ENCODE peak calls at places on chromosomes 6 and 20, in four cellular contexts. One of them, this sample, is unnamed.
A peak's percentile ranks its signal among the peaks of the same experiment; 100 is the strongest.

GRCh38 chr20:44615169-44615791 is 32.9 kb downstream of the PKIG start:
- DNase-seq in hypothalamus: peak; percentile 32
- DNase-seq in amniotic stem cell: no peak
- DNase-seq in neural progenitor cell: no peak
- DNase-seq in this sample: no peak

GRCh38 chr6:41638002-41638800 is at the start of gene MDFI:
- DNase-seq in hypothalamus: no peak
- DNase-seq in amniotic stem cell: no peak
- DNase-seq in neural progenitor cell: peak; percentile 81
- DNase-seq in this sample: peak; percentile 89

GRCh38 chr6:34630040-34630439 is 66.5 kb downstream of the ILRUN start:
- DNase-seq in hypothalamus: no peak
- DNase-seq in amniotic stem cell: peak; percentile 65
- DNase-seq in neural progenitor cell: no peak
- DNase-seq in this sample: no peak

GRCh38 chr6:154249499-154250298 is 106.9 kb downstream of the IPCEF1 start:
- DNase-seq in hypothalamus: no peak
- DNase-seq in amniotic stem cell: no peak
- DNase-seq in neural progenitor cell: no peak
- DNase-seq in this sample: no peak

GRCh38 chr6:20034408-20034769 is 177.9 kb downstream of the MBOAT1 start:
- DNase-seq in hypothalamus: no peak
- DNase-seq in amniotic stem cell: no peak
- DNase-seq in neural progenitor cell: no peak
- DNase-seq in this sample: no peak

GRCh38 chr6:114063956-114064355 is 93.0 kb upstream of the HDAC2 start:
- DNase-seq in hypothalamus: no peak
- DNase-seq in amniotic stem cell: no peak
- DNase-seq in neural progenitor cell: no peak
- DNase-seq in this sample: no peak

GRCh38 chr20:24535956-24536730 is 66.7 kb downstream of the SYNDIG1 start:
- DNase-seq in hypothalamus: peak; percentile 8
- DNase-seq in amniotic stem cell: no peak
- DNase-seq in neural progenitor cell: no peak
- DNase-seq in this sample: no peak

GRCh38 chr6:19551611-19552010 is 285.6 kb upstream of the ID4 start:
- DNase-seq in hypothalamus: no peak
- DNase-seq in amniotic stem cell: no peak
- DNase-seq in neural progenitor cell: no peak
- DNase-seq in this sample: no peak

GRCh38 chr6:12593720-12594540 is 122.6 kb upstream of the PHACTR1 start:
- DNase-seq in hypothalamus: no peak
- DNase-seq in amniotic stem cell: no peak
- DNase-seq in neural progenitor cell: no peak
- DNase-seq in this sample: no peak

GRCh38 chr6:7701212-7701834 is 24.6 kb upstream of the BMP6 start:
- DNase-seq in hypothalamus: no peak
- DNase-seq in amniotic stem cell: no peak
- DNase-seq in neural progenitor cell: no peak
- DNase-seq in this sample: no peak

GRCh38 chr6:142568857-142569597 is 267.2 kb downstream of the ADGRG6 start:
- DNase-seq in hypothalamus: no peak
- DNase-seq in amniotic stem cell: peak; percentile 44
- DNase-seq in neural progenitor cell: no peak
- DNase-seq in this sample: no peak

GRCh38 chr6:37636801-37637561 is 60.7 kb downstream of the MDGA1 start:
- DNase-seq in hypothalamus: no peak
- DNase-seq in amniotic stem cell: no peak
- DNase-seq in neural progenitor cell: no peak
- DNase-seq in this sample: no peak

GRCh38 chr6:13614126-13614925 is 809 bp upstream of the NOL7 start:
- DNase-seq in hypothalamus: peak; percentile 55
- DNase-seq in amniotic stem cell: no peak
- DNase-seq in neural progenitor cell: peak; percentile 73
- DNase-seq in this sample: peak; percentile 79

GRCh38 chr20:14384411-14384810 is 47.0 kb upstream of the FLRT3 start:
- DNase-seq in hypothalamus: no peak
- DNase-seq in amniotic stem cell: no peak
- DNase-seq in neural progenitor cell: no peak
- DNase-seq in this sample: no peak

GRCh38 chr6:10690651-10691445 is 3.6 kb downstream of the C6orf52 start:
- DNase-seq in hypothalamus: no peak
- DNase-seq in amniotic stem cell: no peak
- DNase-seq in neural progenitor cell: peak; percentile 60
- DNase-seq in this sample: peak; percentile 60

GRCh38 chr6:2381872-2382661 is 136.7 kb upstream of the GMDS start:
- DNase-seq in hypothalamus: peak; percentile 1
- DNase-seq in amniotic stem cell: no peak
- DNase-seq in neural progenitor cell: no peak
- DNase-seq in this sample: no peak

GRCh38 chr20:14830899-14831298 is 493.5 kb upstream of the FLRT3 start:
- DNase-seq in hypothalamus: no peak
- DNase-seq in amniotic stem cell: no peak
- DNase-seq in neural progenitor cell: no peak
- DNase-seq in this sample: no peak

GRCh38 chr20:50724112-50724724 is 7.2 kb upstream of the PARD6B start:
- DNase-seq in hypothalamus: no peak
- DNase-seq in amniotic stem cell: no peak
- DNase-seq in neural progenitor cell: no peak
- DNase-seq in this sample: no peak

GRCh38 chr20:14232650-14233049 is 104.8 kb downstream of the FLRT3 start:
- DNase-seq in hypothalamus: no peak
- DNase-seq in amniotic stem cell: no peak
- DNase-seq in neural progenitor cell: no peak
- DNase-seq in this sample: no peak

GRCh38 chr6:128464790-128465189 is 55.6 kb downstream of the PTPRK start:
- DNase-seq in hypothalamus: no peak
- DNase-seq in amniotic stem cell: no peak
- DNase-seq in neural progenitor cell: no peak
- DNase-seq in this sample: no peak

GRCh38 chr6:35385457-35386202 is 43.3 kb downstream of the PPARD start:
- DNase-seq in hypothalamus: no peak
- DNase-seq in amniotic stem cell: no peak
- DNase-seq in neural progenitor cell: no peak
- DNase-seq in this sample: peak; percentile 33

GRCh38 chr6:12941422-12941821 is 224.9 kb downstream of the PHACTR1 start:
- DNase-seq in hypothalamus: no peak
- DNase-seq in amniotic stem cell: no peak
- DNase-seq in neural progenitor cell: no peak
- DNase-seq in this sample: no peak

GRCh38 chr20:58986286-58986967 is 5.4 kb downstream of the NELFCD start:
- DNase-seq in hypothalamus: no peak
- DNase-seq in amniotic stem cell: no peak
- DNase-seq in neural progenitor cell: no peak
- DNase-seq in this sample: no peak

GRCh38 chr6:79420054-79420453 is 117.2 kb downstream of the LCA5 start:
- DNase-seq in hypothalamus: no peak
- DNase-seq in amniotic stem cell: no peak
- DNase-seq in neural progenitor cell: no peak
- DNase-seq in this sample: no peak

GRCh38 chr20:25195962-25196700 is 619 bp downstream of the ENTPD6 start:
- DNase-seq in hypothalamus: peak; percentile 55
- DNase-seq in amniotic stem cell: no peak
- DNase-seq in neural progenitor cell: peak; percentile 66
- DNase-seq in this sample: peak; percentile 46

GRCh38 chr6:150250826-150251225 is 108.0 kb downstream of the PPP1R14C start:
- DNase-seq in hypothalamus: no peak
- DNase-seq in amniotic stem cell: peak; percentile 72
- DNase-seq in neural progenitor cell: no peak
- DNase-seq in this sample: no peak

GRCh38 chr20:17225891-17226409 is 890 bp upstream of the PCSK2 start:
- DNase-seq in hypothalamus: peak; percentile 25
- DNase-seq in amniotic stem cell: no peak
- DNase-seq in neural progenitor cell: peak; percentile 66
- DNase-seq in this sample: peak; percentile 59

GRCh38 chr6:118761643-118762042 is 110.3 kb upstream of the CEP85L start:
- DNase-seq in hypothalamus: no peak
- DNase-seq in amniotic stem cell: no peak
- DNase-seq in neural progenitor cell: no peak
- DNase-seq in this sample: no peak

GRCh38 chr6:158028421-158028820 is 46.8 kb downstream of the SYNJ2 start:
- DNase-seq in hypothalamus: no peak
- DNase-seq in amniotic stem cell: no peak
- DNase-seq in neural progenitor cell: no peak
- DNase-seq in this sample: no peak

GRCh38 chr6:105587349-105588115 is 184.7 kb upstream of the PREP start:
- DNase-seq in hypothalamus: no peak
- DNase-seq in amniotic stem cell: peak; percentile 66
- DNase-seq in neural progenitor cell: no peak
- DNase-seq in this sample: no peak

GRCh38 chr6:36067374-36068011 is 39.9 kb downstream of the MAPK14 start:
- DNase-seq in hypothalamus: no peak
- DNase-seq in amniotic stem cell: no peak
- DNase-seq in neural progenitor cell: no peak
- DNase-seq in this sample: no peak

GRCh38 chr6:87929843-87930288 is 117.8 kb upstream of the SPACA1 start:
- DNase-seq in hypothalamus: peak; percentile 80
- DNase-seq in amniotic stem cell: peak; percentile 49
- DNase-seq in neural progenitor cell: peak; percentile 92
- DNase-seq in this sample: peak; percentile 89

GRCh38 chr6:169986171-169986847 is 234.9 kb downstream of the ERMARD start:
- DNase-seq in hypothalamus: no peak
- DNase-seq in amniotic stem cell: no peak
- DNase-seq in neural progenitor cell: no peak
- DNase-seq in this sample: no peak

GRCh38 chr20:7770046-7770445 is 170.2 kb downstream of the HAO1 start:
- DNase-seq in hypothalamus: no peak
- DNase-seq in amniotic stem cell: no peak
- DNase-seq in neural progenitor cell: no peak
- DNase-seq in this sample: no peak

GRCh38 chr6:16179970-16180431 is 51.1 kb downstream of the MYLIP start:
- DNase-seq in hypothalamus: no peak
- DNase-seq in amniotic stem cell: no peak
- DNase-seq in neural progenitor cell: no peak
- DNase-seq in this sample: no peak

GRCh38 chr20:32984196-32984595 is 20.0 kb downstream of the SUN5 start:
- DNase-seq in hypothalamus: peak; percentile 82
- DNase-seq in amniotic stem cell: no peak
- DNase-seq in neural progenitor cell: no peak
- DNase-seq in this sample: no peak

GRCh38 chr6:7851780-7852179 is 58.8 kb downstream of the TXNDC5 start:
- DNase-seq in hypothalamus: no peak
- DNase-seq in amniotic stem cell: no peak
- DNase-seq in neural progenitor cell: no peak
- DNase-seq in this sample: no peak

GRCh38 chr6:25927721-25928359 is 2.7 kb downstream of the SLC17A2 start:
- DNase-seq in hypothalamus: no peak
- DNase-seq in amniotic stem cell: no peak
- DNase-seq in neural progenitor cell: no peak
- DNase-seq in this sample: no peak